ENCODE peak calls at places on chromosomes 12 and 14, in five cellular contexts. One of them, this sample, is unnamed.

GRCh38 chr12:72281145-72281544 is 9.0 kb downstream of the TRHDE start:
- DNase-seq in uterus: no peak
- DNase-seq in NCI-H2081: no peak
- DNase-seq in NT2/D1: no peak
- DNase-seq in H4: no peak
- DNase-seq in this sample: no peak

GRCh38 chr14:92484132-92484823 is 29.3 kb upstream of the RIN3 start:
- DNase-seq in uterus: no peak
- DNase-seq in NCI-H2081: no peak
- DNase-seq in NT2/D1: no peak
- DNase-seq in H4: no peak
- DNase-seq in this sample: no peak

GRCh38 chr12:11649413-11650278 is at the start of gene ETV6:
- DNase-seq in uterus: peak
- DNase-seq in NCI-H2081: peak
- DNase-seq in NT2/D1: peak
- DNase-seq in H4: peak
- DNase-seq in this sample: peak

GRCh38 chr14:22039938-22040780 is 366.5 kb upstream of the OR4E1 start:
- DNase-seq in uterus: no peak
- DNase-seq in NCI-H2081: no peak
- DNase-seq in NT2/D1: no peak
- DNase-seq in H4: peak
- DNase-seq in this sample: peak

GRCh38 chr12:85005615-85006014 is 30.5 kb downstream of the TSPAN19 start:
- DNase-seq in uterus: no peak
- DNase-seq in NCI-H2081: no peak
- DNase-seq in NT2/D1: no peak
- DNase-seq in H4: no peak
- DNase-seq in this sample: no peak

GRCh38 chr14:60311417-60311816 is 62.4 kb downstream of the PPM1A start:
- DNase-seq in uterus: no peak
- DNase-seq in NCI-H2081: peak
- DNase-seq in NT2/D1: no peak
- DNase-seq in H4: peak
- DNase-seq in this sample: no peak

GRCh38 chr14:21978184-21978998 is 304.8 kb upstream of the OR4E1 start:
- DNase-seq in uterus: no peak
- DNase-seq in NCI-H2081: no peak
- DNase-seq in NT2/D1: peak
- DNase-seq in H4: peak
- DNase-seq in this sample: peak

GRCh38 chr12:4279120-4279690 is 5.6 kb downstream of the CCND2 start:
- DNase-seq in uterus: no peak
- DNase-seq in NCI-H2081: no peak
- DNase-seq in NT2/D1: no peak
- DNase-seq in H4: no peak
- DNase-seq in this sample: no peak

GRCh38 chr14:97380539-97380941 is 583.4 kb downstream of the VRK1 start:
- DNase-seq in uterus: no peak
- DNase-seq in NCI-H2081: no peak
- DNase-seq in NT2/D1: no peak
- DNase-seq in H4: peak
- DNase-seq in this sample: no peak

GRCh38 chr12:8562310-8562709 is 21.6 kb upstream of the CLEC4E start:
- DNase-seq in uterus: no peak
- DNase-seq in NCI-H2081: no peak
- DNase-seq in NT2/D1: no peak
- DNase-seq in H4: no peak
- DNase-seq in this sample: no peak

GRCh38 chr12:114221976-114222630 is 183.8 kb downstream of the TBX5 start:
- DNase-seq in uterus: no peak
- DNase-seq in NCI-H2081: no peak
- DNase-seq in NT2/D1: no peak
- DNase-seq in H4: no peak
- DNase-seq in this sample: no peak

GRCh38 chr12:111438501-111438900 is 32.8 kb downstream of the SH2B3 start:
- DNase-seq in uterus: no peak
- DNase-seq in NCI-H2081: no peak
- DNase-seq in NT2/D1: no peak
- DNase-seq in H4: peak
- DNase-seq in this sample: peak

GRCh38 chr14:101066826-101067508 is 163.4 kb upstream of the RTL1 start:
- DNase-seq in uterus: peak
- DNase-seq in NCI-H2081: no peak
- DNase-seq in NT2/D1: no peak
- DNase-seq in H4: no peak
- DNase-seq in this sample: no peak

GRCh38 chr12:92297932-92298681 is 152.5 kb upstream of the BTG1 start:
- DNase-seq in uterus: no peak
- DNase-seq in NCI-H2081: no peak
- DNase-seq in NT2/D1: no peak
- DNase-seq in H4: peak
- DNase-seq in this sample: peak

GRCh38 chr14:49895480-49895879 is 2.6 kb downstream of the ARF6 start:
- DNase-seq in uterus: no peak
- DNase-seq in NCI-H2081: no peak
- DNase-seq in NT2/D1: no peak
- DNase-seq in H4: no peak
- DNase-seq in this sample: no peak

GRCh38 chr14:50399251-50400032 is 2.8 kb upstream of the CDKL1 start:
- DNase-seq in uterus: peak
- DNase-seq in NCI-H2081: no peak
- DNase-seq in NT2/D1: no peak
- DNase-seq in H4: peak
- DNase-seq in this sample: no peak

GRCh38 chr14:55715889-55716288 is 135.9 kb downstream of the KTN1 start:
- DNase-seq in uterus: peak
- DNase-seq in NCI-H2081: no peak
- DNase-seq in NT2/D1: no peak
- DNase-seq in H4: no peak
- DNase-seq in this sample: no peak

GRCh38 chr12:41019461-41019860 is 168.7 kb upstream of the PDZRN4 start:
- DNase-seq in uterus: no peak
- DNase-seq in NCI-H2081: no peak
- DNase-seq in NT2/D1: no peak
- DNase-seq in H4: no peak
- DNase-seq in this sample: no peak

GRCh38 chr12:80282761-80283160 is 161.3 kb upstream of the PTPRQ start:
- DNase-seq in uterus: no peak
- DNase-seq in NCI-H2081: no peak
- DNase-seq in NT2/D1: no peak
- DNase-seq in H4: no peak
- DNase-seq in this sample: no peak

GRCh38 chr12:46518729-46519128 is 146.2 kb upstream of the SLC38A2 start:
- DNase-seq in uterus: no peak
- DNase-seq in NCI-H2081: no peak
- DNase-seq in NT2/D1: no peak
- DNase-seq in H4: no peak
- DNase-seq in this sample: no peak

GRCh38 chr12:112905451-112906089 is 1.2 kb upstream of the OAS1 start:
- DNase-seq in uterus: no peak
- DNase-seq in NCI-H2081: no peak
- DNase-seq in NT2/D1: no peak
- DNase-seq in H4: no peak
- DNase-seq in this sample: no peak

GRCh38 chr12:121839106-121839992 is 19.3 kb downstream of the HPD start:
- DNase-seq in uterus: peak
- DNase-seq in NCI-H2081: peak
- DNase-seq in NT2/D1: peak
- DNase-seq in H4: peak
- DNase-seq in this sample: peak

GRCh38 chr12:71721781-71722511 is 32.7 kb upstream of the RAB21 start:
- DNase-seq in uterus: no peak
- DNase-seq in NCI-H2081: no peak
- DNase-seq in NT2/D1: no peak
- DNase-seq in H4: no peak
- DNase-seq in this sample: no peak

GRCh38 chr12:2395352-2395977 is 342.7 kb downstream of the CACNA1C start:
- DNase-seq in uterus: no peak
- DNase-seq in NCI-H2081: peak
- DNase-seq in NT2/D1: peak
- DNase-seq in H4: peak
- DNase-seq in this sample: no peak

GRCh38 chr12:64699504-64700115 is 59.6 kb downstream of the GNS start:
- DNase-seq in uterus: no peak
- DNase-seq in NCI-H2081: no peak
- DNase-seq in NT2/D1: no peak
- DNase-seq in H4: no peak
- DNase-seq in this sample: no peak

GRCh38 chr14:97719931-97720330 is 922.7 kb downstream of the VRK1 start:
- DNase-seq in uterus: no peak
- DNase-seq in NCI-H2081: no peak
- DNase-seq in NT2/D1: no peak
- DNase-seq in H4: no peak
- DNase-seq in this sample: peak

GRCh38 chr12:69497308-69498026 is 27.3 kb downstream of the FRS2 start:
- DNase-seq in uterus: no peak
- DNase-seq in NCI-H2081: no peak
- DNase-seq in NT2/D1: no peak
- DNase-seq in H4: no peak
- DNase-seq in this sample: peak